ENCODE peak calls at places on chromosome 13, in eight cellular contexts. One of them, this sample, is unnamed.

GRCh38 chr13:64510698-64511097 is 2719.4 kb downstream of the PCDH9 start:
- DNase-seq in NB4: no peak
- DNase-seq in SHP77: no peak
- DNase-seq in Daoy: no peak
- DNase-seq in naive thymus-derived CD8-positive, alpha-beta T cell: no peak
- DNase-seq in neural crest cell: no peak
- DNase-seq in substantia nigra: no peak
- DNase-seq in IMR-90: no peak
- DNase-seq in this sample: no peak

GRCh38 chr13:43629691-43630480 is 156.9 kb downstream of the ENOX1 start:
- DNase-seq in Daoy: no peak
- DNase-seq in SHP77: no peak
- DNase-seq in NB4: peak
- DNase-seq in substantia nigra: no peak
- DNase-seq in neural crest cell: no peak
- DNase-seq in naive thymus-derived CD8-positive, alpha-beta T cell: no peak
- DNase-seq in IMR-90: peak
- DNase-seq in this sample: no peak

GRCh38 chr13:36297259-36297599 is 385 bp downstream of the CCDC169 start:
- DNase-seq in naive thymus-derived CD8-positive, alpha-beta T cell: no peak
- DNase-seq in Daoy: no peak
- DNase-seq in NB4: peak
- DNase-seq in neural crest cell: no peak
- DNase-seq in IMR-90: peak
- DNase-seq in substantia nigra: peak
- DNase-seq in SHP77: no peak
- DNase-seq in this sample: no peak

GRCh38 chr13:29059837-29060236 is 239.7 kb downstream of the MTUS2 start:
- DNase-seq in substantia nigra: no peak
- DNase-seq in neural crest cell: no peak
- DNase-seq in Daoy: no peak
- DNase-seq in IMR-90: no peak
- DNase-seq in SHP77: no peak
- DNase-seq in NB4: no peak
- DNase-seq in naive thymus-derived CD8-positive, alpha-beta T cell: no peak
- DNase-seq in this sample: no peak

GRCh38 chr13:71797487-71797886 is 69.5 kb downstream of the DACH1 start:
- DNase-seq in NB4: peak
- DNase-seq in Daoy: no peak
- DNase-seq in substantia nigra: no peak
- DNase-seq in SHP77: peak
- DNase-seq in neural crest cell: no peak
- DNase-seq in IMR-90: no peak
- DNase-seq in naive thymus-derived CD8-positive, alpha-beta T cell: no peak
- DNase-seq in this sample: no peak

GRCh38 chr13:45370922-45371406 is 30.0 kb upstream of the TPT1 start:
- DNase-seq in Daoy: peak
- DNase-seq in NB4: peak
- DNase-seq in substantia nigra: peak
- DNase-seq in IMR-90: peak
- DNase-seq in naive thymus-derived CD8-positive, alpha-beta T cell: peak
- DNase-seq in neural crest cell: peak
- DNase-seq in SHP77: peak
- DNase-seq in this sample: peak

GRCh38 chr13:99376132-99376531 is 68.9 kb upstream of the GPR183 start:
- DNase-seq in Daoy: no peak
- DNase-seq in SHP77: no peak
- DNase-seq in IMR-90: no peak
- DNase-seq in substantia nigra: no peak
- DNase-seq in naive thymus-derived CD8-positive, alpha-beta T cell: no peak
- DNase-seq in NB4: no peak
- DNase-seq in neural crest cell: no peak
- DNase-seq in this sample: no peak

GRCh38 chr13:47945738-47946137 is 55.3 kb downstream of the SUCLA2 start:
- DNase-seq in SHP77: no peak
- DNase-seq in IMR-90: peak
- DNase-seq in Daoy: peak
- DNase-seq in substantia nigra: no peak
- DNase-seq in naive thymus-derived CD8-positive, alpha-beta T cell: no peak
- DNase-seq in NB4: no peak
- DNase-seq in neural crest cell: no peak
- DNase-seq in this sample: no peak

GRCh38 chr13:98055623-98056022 is 87.3 kb upstream of the FARP1 start:
- DNase-seq in naive thymus-derived CD8-positive, alpha-beta T cell: no peak
- DNase-seq in substantia nigra: no peak
- DNase-seq in IMR-90: no peak
- DNase-seq in SHP77: no peak
- DNase-seq in Daoy: no peak
- DNase-seq in NB4: no peak
- DNase-seq in neural crest cell: no peak
- DNase-seq in this sample: no peak

GRCh38 chr13:113283904-113284303 is 13.1 kb upstream of the LAMP1 start:
- DNase-seq in SHP77: no peak
- DNase-seq in IMR-90: no peak
- DNase-seq in substantia nigra: no peak
- DNase-seq in naive thymus-derived CD8-positive, alpha-beta T cell: no peak
- DNase-seq in NB4: no peak
- DNase-seq in Daoy: no peak
- DNase-seq in neural crest cell: no peak
- DNase-seq in this sample: no peak

GRCh38 chr13:43153436-43154082 is 130.2 kb downstream of the DNAJC15 start:
- DNase-seq in substantia nigra: no peak
- DNase-seq in neural crest cell: no peak
- DNase-seq in naive thymus-derived CD8-positive, alpha-beta T cell: no peak
- DNase-seq in NB4: no peak
- DNase-seq in SHP77: no peak
- DNase-seq in IMR-90: peak
- DNase-seq in Daoy: peak
- DNase-seq in this sample: no peak

GRCh38 chr13:30017880-30018279 is 167.5 kb upstream of the UBL3 start:
- DNase-seq in naive thymus-derived CD8-positive, alpha-beta T cell: no peak
- DNase-seq in Daoy: no peak
- DNase-seq in NB4: no peak
- DNase-seq in IMR-90: no peak
- DNase-seq in substantia nigra: peak
- DNase-seq in SHP77: no peak
- DNase-seq in neural crest cell: no peak
- DNase-seq in this sample: no peak

GRCh38 chr13:113458218-113459065 is 5.2 kb upstream of the ADPRHL1 start:
- DNase-seq in NB4: peak
- DNase-seq in Daoy: peak
- DNase-seq in SHP77: no peak
- DNase-seq in substantia nigra: no peak
- DNase-seq in IMR-90: peak
- DNase-seq in naive thymus-derived CD8-positive, alpha-beta T cell: no peak
- DNase-seq in neural crest cell: no peak
- DNase-seq in this sample: peak

GRCh38 chr13:37168922-37169321 is 63.5 kb upstream of the CSNK1A1L start:
- DNase-seq in naive thymus-derived CD8-positive, alpha-beta T cell: no peak
- DNase-seq in SHP77: no peak
- DNase-seq in NB4: no peak
- DNase-seq in IMR-90: no peak
- DNase-seq in Daoy: no peak
- DNase-seq in substantia nigra: no peak
- DNase-seq in neural crest cell: no peak
- DNase-seq in this sample: no peak

GRCh38 chr13:57633950-57634828 is 2.6 kb downstream of the PCDH17 start:
- DNase-seq in naive thymus-derived CD8-positive, alpha-beta T cell: no peak
- DNase-seq in SHP77: no peak
- DNase-seq in substantia nigra: peak
- DNase-seq in neural crest cell: peak
- DNase-seq in NB4: no peak
- DNase-seq in IMR-90: no peak
- DNase-seq in Daoy: no peak
- DNase-seq in this sample: no peak

GRCh38 chr13:23578411-23579071 is 8.3 kb downstream of the TNFRSF19 start:
- DNase-seq in SHP77: peak
- DNase-seq in NB4: peak
- DNase-seq in IMR-90: peak
- DNase-seq in Daoy: peak
- DNase-seq in naive thymus-derived CD8-positive, alpha-beta T cell: peak
- DNase-seq in substantia nigra: peak
- DNase-seq in neural crest cell: peak
- DNase-seq in this sample: no peak

GRCh38 chr13:111602874-111603273 is 282.4 kb downstream of the TEX29 start:
- DNase-seq in SHP77: no peak
- DNase-seq in IMR-90: no peak
- DNase-seq in NB4: no peak
- DNase-seq in neural crest cell: no peak
- DNase-seq in substantia nigra: no peak
- DNase-seq in Daoy: no peak
- DNase-seq in naive thymus-derived CD8-positive, alpha-beta T cell: no peak
- DNase-seq in this sample: no peak

GRCh38 chr13:114296448-114296847 is 15.0 kb downstream of the UPF3A start:
- DNase-seq in naive thymus-derived CD8-positive, alpha-beta T cell: no peak
- DNase-seq in Daoy: no peak
- DNase-seq in IMR-90: no peak
- DNase-seq in neural crest cell: no peak
- DNase-seq in substantia nigra: no peak
- DNase-seq in SHP77: no peak
- DNase-seq in NB4: no peak
- DNase-seq in this sample: no peak

GRCh38 chr13:86918682-86919081 is 752.5 kb upstream of the SLITRK5 start:
- DNase-seq in Daoy: no peak
- DNase-seq in substantia nigra: no peak
- DNase-seq in NB4: no peak
- DNase-seq in SHP77: no peak
- DNase-seq in IMR-90: no peak
- DNase-seq in naive thymus-derived CD8-positive, alpha-beta T cell: no peak
- DNase-seq in neural crest cell: no peak
- DNase-seq in this sample: no peak

GRCh38 chr13:110396913-110397379 is 89.9 kb downstream of the COL4A2 start:
- DNase-seq in SHP77: no peak
- DNase-seq in Daoy: peak
- DNase-seq in NB4: no peak
- DNase-seq in neural crest cell: no peak
- DNase-seq in substantia nigra: no peak
- DNase-seq in naive thymus-derived CD8-positive, alpha-beta T cell: no peak
- DNase-seq in IMR-90: peak
- DNase-seq in this sample: no peak

GRCh38 chr13:112997188-112998135 is 28.4 kb downstream of the MCF2L start:
- DNase-seq in neural crest cell: no peak
- DNase-seq in NB4: no peak
- DNase-seq in IMR-90: no peak
- DNase-seq in Daoy: no peak
- DNase-seq in naive thymus-derived CD8-positive, alpha-beta T cell: no peak
- DNase-seq in SHP77: no peak
- DNase-seq in substantia nigra: no peak
- DNase-seq in this sample: peak

GRCh38 chr13:43986395-43986794 is 106.7 kb downstream of the LACC1 start:
- DNase-seq in NB4: no peak
- DNase-seq in neural crest cell: no peak
- DNase-seq in SHP77: no peak
- DNase-seq in substantia nigra: no peak
- DNase-seq in Daoy: no peak
- DNase-seq in IMR-90: no peak
- DNase-seq in naive thymus-derived CD8-positive, alpha-beta T cell: no peak
- DNase-seq in this sample: no peak

GRCh38 chr13:41568143-41568989 is 111.0 kb downstream of the RGCC start:
- DNase-seq in SHP77: no peak
- DNase-seq in Daoy: no peak
- DNase-seq in IMR-90: no peak
- DNase-seq in neural crest cell: no peak
- DNase-seq in naive thymus-derived CD8-positive, alpha-beta T cell: no peak
- DNase-seq in substantia nigra: no peak
- DNase-seq in NB4: no peak
- DNase-seq in this sample: no peak

GRCh38 chr13:26529441-26529840 is 28.0 kb upstream of the WASF3 start:
- DNase-seq in neural crest cell: peak
- DNase-seq in substantia nigra: no peak
- DNase-seq in naive thymus-derived CD8-positive, alpha-beta T cell: no peak
- DNase-seq in Daoy: peak
- DNase-seq in NB4: peak
- DNase-seq in IMR-90: peak
- DNase-seq in SHP77: no peak
- DNase-seq in this sample: peak

GRCh38 chr13:80389073-80390038 is 48.4 kb upstream of the SPRY2 start:
- DNase-seq in neural crest cell: no peak
- DNase-seq in NB4: no peak
- DNase-seq in SHP77: no peak
- DNase-seq in IMR-90: no peak
- DNase-seq in naive thymus-derived CD8-positive, alpha-beta T cell: no peak
- DNase-seq in substantia nigra: no peak
- DNase-seq in Daoy: no peak
- DNase-seq in this sample: no peak

GRCh38 chr13:110302154-110302553 is 4.8 kb downstream of the COL4A1 start:
- DNase-seq in NB4: no peak
- DNase-seq in substantia nigra: no peak
- DNase-seq in neural crest cell: no peak
- DNase-seq in naive thymus-derived CD8-positive, alpha-beta T cell: no peak
- DNase-seq in SHP77: no peak
- DNase-seq in Daoy: no peak
- DNase-seq in IMR-90: no peak
- DNase-seq in this sample: no peak

GRCh38 chr13:110338441-110339101 is 31.5 kb downstream of the COL4A2 start:
- DNase-seq in SHP77: no peak
- DNase-seq in IMR-90: peak
- DNase-seq in substantia nigra: no peak
- DNase-seq in NB4: no peak
- DNase-seq in neural crest cell: no peak
- DNase-seq in naive thymus-derived CD8-positive, alpha-beta T cell: no peak
- DNase-seq in Daoy: no peak
- DNase-seq in this sample: no peak

GRCh38 chr13:33633701-33634525 is 184.0 kb upstream of the RFC3 start:
- DNase-seq in naive thymus-derived CD8-positive, alpha-beta T cell: no peak
- DNase-seq in neural crest cell: peak
- DNase-seq in SHP77: no peak
- DNase-seq in Daoy: no peak
- DNase-seq in NB4: no peak
- DNase-seq in IMR-90: peak
- DNase-seq in substantia nigra: peak
- DNase-seq in this sample: no peak

GRCh38 chr13:104301216-104301975 is 1235.2 kb upstream of the SLC10A2 start:
- DNase-seq in NB4: no peak
- DNase-seq in naive thymus-derived CD8-positive, alpha-beta T cell: no peak
- DNase-seq in Daoy: no peak
- DNase-seq in IMR-90: peak
- DNase-seq in substantia nigra: no peak
- DNase-seq in SHP77: no peak
- DNase-seq in neural crest cell: no peak
- DNase-seq in this sample: no peak

GRCh38 chr13:53343345-53343744 is 314.7 kb downstream of the OLFM4 start:
- DNase-seq in NB4: no peak
- DNase-seq in IMR-90: no peak
- DNase-seq in neural crest cell: no peak
- DNase-seq in Daoy: no peak
- DNase-seq in substantia nigra: peak
- DNase-seq in SHP77: no peak
- DNase-seq in naive thymus-derived CD8-positive, alpha-beta T cell: no peak
- DNase-seq in this sample: no peak

GRCh38 chr13:102726430-102726829 is 31.6 kb upstream of the METTL21C start:
- DNase-seq in substantia nigra: no peak
- DNase-seq in SHP77: peak
- DNase-seq in IMR-90: no peak
- DNase-seq in Daoy: no peak
- DNase-seq in naive thymus-derived CD8-positive, alpha-beta T cell: no peak
- DNase-seq in NB4: peak
- DNase-seq in neural crest cell: no peak
- DNase-seq in this sample: peak

GRCh38 chr13:72960541-72960940 is 98.3 kb upstream of the KLF5 start:
- DNase-seq in SHP77: no peak
- DNase-seq in substantia nigra: no peak
- DNase-seq in naive thymus-derived CD8-positive, alpha-beta T cell: no peak
- DNase-seq in IMR-90: no peak
- DNase-seq in neural crest cell: no peak
- DNase-seq in Daoy: no peak
- DNase-seq in NB4: no peak
- DNase-seq in this sample: no peak

GRCh38 chr13:40916207-40916998 is 102.7 kb downstream of the ELF1 start:
- DNase-seq in substantia nigra: no peak
- DNase-seq in naive thymus-derived CD8-positive, alpha-beta T cell: no peak
- DNase-seq in SHP77: no peak
- DNase-seq in neural crest cell: no peak
- DNase-seq in Daoy: no peak
- DNase-seq in NB4: no peak
- DNase-seq in IMR-90: peak
- DNase-seq in this sample: no peak

GRCh38 chr13:112894423-112894672 is 74.7 kb upstream of the MCF2L start:
- DNase-seq in substantia nigra: no peak
- DNase-seq in SHP77: no peak
- DNase-seq in naive thymus-derived CD8-positive, alpha-beta T cell: no peak
- DNase-seq in neural crest cell: no peak
- DNase-seq in IMR-90: no peak
- DNase-seq in NB4: peak
- DNase-seq in Daoy: no peak
- DNase-seq in this sample: no peak

This sample was measured in Kasumi-1.